ENCODE peak calls at places on chromosomes 16 and 17, in nine cellular contexts. One of them, this sample, is unnamed.

GRCh38 chr16:287981-288920 is 5.3 kb downstream of the PDIA2 start:
- DNase-seq in BE2C: no peak
- DNase-seq in activated CD8-positive, alpha-beta T cell treated with anti-CD3 and anti-CD28 coated beads for 36 hours: no peak
- DNase-seq in ascending aorta: no peak
- DNase-seq in tibial artery: no peak
- DNase-seq in fibroblast of villous mesenchyme: no peak
- DNase-seq in gastrocnemius medialis: no peak
- DNase-seq in mesothelial cell of epicardium: no peak
- DNase-seq in fibroblast of lung: no peak
- DNase-seq in this sample: no peak

GRCh38 chr16:88983157-88983556 is 6.2 kb upstream of the CBFA2T3 start:
- DNase-seq in BE2C: no peak
- DNase-seq in activated CD8-positive, alpha-beta T cell treated with anti-CD3 and anti-CD28 coated beads for 36 hours: no peak
- DNase-seq in ascending aorta: no peak
- DNase-seq in tibial artery: no peak
- DNase-seq in fibroblast of villous mesenchyme: no peak
- DNase-seq in gastrocnemius medialis: no peak
- DNase-seq in mesothelial cell of epicardium: no peak
- DNase-seq in fibroblast of lung: no peak
- DNase-seq in this sample: no peak

GRCh38 chr17:45413498-45413923 is 19.2 kb downstream of the ARHGAP27 start:
- DNase-seq in BE2C: no peak
- DNase-seq in activated CD8-positive, alpha-beta T cell treated with anti-CD3 and anti-CD28 coated beads for 36 hours: no peak
- DNase-seq in ascending aorta: no peak
- DNase-seq in tibial artery: peak
- DNase-seq in fibroblast of villous mesenchyme: no peak
- DNase-seq in gastrocnemius medialis: peak
- DNase-seq in mesothelial cell of epicardium: no peak
- DNase-seq in fibroblast of lung: no peak
- DNase-seq in this sample: peak

GRCh38 chr17:34306466-34306865 is 12.8 kb upstream of the CCL8 start:
- DNase-seq in BE2C: no peak
- DNase-seq in activated CD8-positive, alpha-beta T cell treated with anti-CD3 and anti-CD28 coated beads for 36 hours: no peak
- DNase-seq in ascending aorta: peak
- DNase-seq in tibial artery: no peak
- DNase-seq in fibroblast of villous mesenchyme: peak
- DNase-seq in gastrocnemius medialis: no peak
- DNase-seq in mesothelial cell of epicardium: no peak
- DNase-seq in fibroblast of lung: peak
- DNase-seq in this sample: no peak

GRCh38 chr16:31880322-31880979 is 6.8 kb downstream of the ZNF267 start:
- DNase-seq in BE2C: no peak
- DNase-seq in activated CD8-positive, alpha-beta T cell treated with anti-CD3 and anti-CD28 coated beads for 36 hours: peak
- DNase-seq in ascending aorta: no peak
- DNase-seq in tibial artery: no peak
- DNase-seq in fibroblast of villous mesenchyme: peak
- DNase-seq in gastrocnemius medialis: no peak
- DNase-seq in mesothelial cell of epicardium: no peak
- DNase-seq in fibroblast of lung: peak
- DNase-seq in this sample: peak

GRCh38 chr17:1414634-1415033 is 14.6 kb upstream of the YWHAE start:
- DNase-seq in BE2C: no peak
- DNase-seq in activated CD8-positive, alpha-beta T cell treated with anti-CD3 and anti-CD28 coated beads for 36 hours: no peak
- DNase-seq in ascending aorta: no peak
- DNase-seq in tibial artery: no peak
- DNase-seq in fibroblast of villous mesenchyme: no peak
- DNase-seq in gastrocnemius medialis: peak
- DNase-seq in mesothelial cell of epicardium: no peak
- DNase-seq in fibroblast of lung: no peak
- DNase-seq in this sample: no peak

GRCh38 chr17:50593321-50593720 is 32.8 kb downstream of the CACNA1G start:
- DNase-seq in BE2C: peak
- DNase-seq in activated CD8-positive, alpha-beta T cell treated with anti-CD3 and anti-CD28 coated beads for 36 hours: no peak
- DNase-seq in ascending aorta: no peak
- DNase-seq in tibial artery: no peak
- DNase-seq in fibroblast of villous mesenchyme: no peak
- DNase-seq in gastrocnemius medialis: no peak
- DNase-seq in mesothelial cell of epicardium: no peak
- DNase-seq in fibroblast of lung: no peak
- DNase-seq in this sample: no peak

GRCh38 chr16:31873556-31874353 is at the start of gene ZNF267:
- DNase-seq in BE2C: peak
- DNase-seq in activated CD8-positive, alpha-beta T cell treated with anti-CD3 and anti-CD28 coated beads for 36 hours: peak
- DNase-seq in ascending aorta: peak
- DNase-seq in tibial artery: peak
- DNase-seq in fibroblast of villous mesenchyme: peak
- DNase-seq in gastrocnemius medialis: peak
- DNase-seq in mesothelial cell of epicardium: peak
- DNase-seq in fibroblast of lung: peak
- DNase-seq in this sample: peak

GRCh38 chr17:82873521-82873920 is 33.7 kb upstream of the ZNF750 start:
- DNase-seq in BE2C: no peak
- DNase-seq in activated CD8-positive, alpha-beta T cell treated with anti-CD3 and anti-CD28 coated beads for 36 hours: no peak
- DNase-seq in ascending aorta: no peak
- DNase-seq in tibial artery: no peak
- DNase-seq in fibroblast of villous mesenchyme: no peak
- DNase-seq in gastrocnemius medialis: no peak
- DNase-seq in mesothelial cell of epicardium: no peak
- DNase-seq in fibroblast of lung: no peak
- DNase-seq in this sample: peak

GRCh38 chr16:50378417-50378816 is 9.6 kb upstream of the BRD7 start:
- DNase-seq in BE2C: no peak
- DNase-seq in activated CD8-positive, alpha-beta T cell treated with anti-CD3 and anti-CD28 coated beads for 36 hours: no peak
- DNase-seq in ascending aorta: peak
- DNase-seq in tibial artery: no peak
- DNase-seq in fibroblast of villous mesenchyme: no peak
- DNase-seq in gastrocnemius medialis: no peak
- DNase-seq in mesothelial cell of epicardium: no peak
- DNase-seq in fibroblast of lung: no peak
- DNase-seq in this sample: no peak

GRCh38 chr16:81593481-81593880 is 148.9 kb downstream of the CMIP start:
- DNase-seq in BE2C: no peak
- DNase-seq in activated CD8-positive, alpha-beta T cell treated with anti-CD3 and anti-CD28 coated beads for 36 hours: no peak
- DNase-seq in ascending aorta: no peak
- DNase-seq in tibial artery: no peak
- DNase-seq in fibroblast of villous mesenchyme: no peak
- DNase-seq in gastrocnemius medialis: no peak
- DNase-seq in mesothelial cell of epicardium: no peak
- DNase-seq in fibroblast of lung: no peak
- DNase-seq in this sample: no peak

GRCh38 chr17:30378191-30378796 is 433 bp upstream of the CPD start:
- DNase-seq in BE2C: peak
- DNase-seq in activated CD8-positive, alpha-beta T cell treated with anti-CD3 and anti-CD28 coated beads for 36 hours: peak
- DNase-seq in ascending aorta: no peak
- DNase-seq in tibial artery: no peak
- DNase-seq in fibroblast of villous mesenchyme: no peak
- DNase-seq in gastrocnemius medialis: peak
- DNase-seq in mesothelial cell of epicardium: no peak
- DNase-seq in fibroblast of lung: peak
- DNase-seq in this sample: no peak

GRCh38 chr17:82843904-82844640 is 4.2 kb upstream of the ZNF750 start:
- DNase-seq in BE2C: no peak
- DNase-seq in activated CD8-positive, alpha-beta T cell treated with anti-CD3 and anti-CD28 coated beads for 36 hours: no peak
- DNase-seq in ascending aorta: no peak
- DNase-seq in tibial artery: no peak
- DNase-seq in fibroblast of villous mesenchyme: no peak
- DNase-seq in gastrocnemius medialis: no peak
- DNase-seq in mesothelial cell of epicardium: no peak
- DNase-seq in fibroblast of lung: no peak
- DNase-seq in this sample: no peak

GRCh38 chr17:14396542-14396941 is 95.7 kb downstream of the HS3ST3B1 start:
- DNase-seq in BE2C: no peak
- DNase-seq in activated CD8-positive, alpha-beta T cell treated with anti-CD3 and anti-CD28 coated beads for 36 hours: no peak
- DNase-seq in ascending aorta: no peak
- DNase-seq in tibial artery: no peak
- DNase-seq in fibroblast of villous mesenchyme: peak
- DNase-seq in gastrocnemius medialis: no peak
- DNase-seq in mesothelial cell of epicardium: no peak
- DNase-seq in fibroblast of lung: peak
- DNase-seq in this sample: no peak

GRCh38 chr17:55746466-55746865 is 4.4 kb upstream of the PCTP start:
- DNase-seq in BE2C: no peak
- DNase-seq in activated CD8-positive, alpha-beta T cell treated with anti-CD3 and anti-CD28 coated beads for 36 hours: no peak
- DNase-seq in ascending aorta: no peak
- DNase-seq in tibial artery: no peak
- DNase-seq in fibroblast of villous mesenchyme: no peak
- DNase-seq in gastrocnemius medialis: no peak
- DNase-seq in mesothelial cell of epicardium: no peak
- DNase-seq in fibroblast of lung: no peak
- DNase-seq in this sample: no peak

GRCh38 chr17:55747209-55747608 is 3.6 kb upstream of the PCTP start:
- DNase-seq in BE2C: no peak
- DNase-seq in activated CD8-positive, alpha-beta T cell treated with anti-CD3 and anti-CD28 coated beads for 36 hours: no peak
- DNase-seq in ascending aorta: no peak
- DNase-seq in tibial artery: no peak
- DNase-seq in fibroblast of villous mesenchyme: no peak
- DNase-seq in gastrocnemius medialis: no peak
- DNase-seq in mesothelial cell of epicardium: no peak
- DNase-seq in fibroblast of lung: no peak
- DNase-seq in this sample: no peak

GRCh38 chr17:55749985-55750384 is 866 bp upstream of the PCTP start:
- DNase-seq in BE2C: no peak
- DNase-seq in activated CD8-positive, alpha-beta T cell treated with anti-CD3 and anti-CD28 coated beads for 36 hours: no peak
- DNase-seq in ascending aorta: no peak
- DNase-seq in tibial artery: no peak
- DNase-seq in fibroblast of villous mesenchyme: no peak
- DNase-seq in gastrocnemius medialis: no peak
- DNase-seq in mesothelial cell of epicardium: no peak
- DNase-seq in fibroblast of lung: no peak
- DNase-seq in this sample: no peak

GRCh38 chr17:55751720-55752250 is 934 bp downstream of the PCTP start:
- DNase-seq in BE2C: no peak
- DNase-seq in activated CD8-positive, alpha-beta T cell treated with anti-CD3 and anti-CD28 coated beads for 36 hours: no peak
- DNase-seq in ascending aorta: no peak
- DNase-seq in tibial artery: no peak
- DNase-seq in fibroblast of villous mesenchyme: no peak
- DNase-seq in gastrocnemius medialis: no peak
- DNase-seq in mesothelial cell of epicardium: no peak
- DNase-seq in fibroblast of lung: no peak
- DNase-seq in this sample: no peak

GRCh38 chr17:55750750-55751641 is at the start of gene PCTP:
- DNase-seq in BE2C: peak
- DNase-seq in activated CD8-positive, alpha-beta T cell treated with anti-CD3 and anti-CD28 coated beads for 36 hours: peak
- DNase-seq in ascending aorta: peak
- DNase-seq in tibial artery: peak
- DNase-seq in fibroblast of villous mesenchyme: peak
- DNase-seq in gastrocnemius medialis: peak
- DNase-seq in mesothelial cell of epicardium: peak
- DNase-seq in fibroblast of lung: peak
- DNase-seq in this sample: peak
- TF ChIP-seq CTCF in BE2C: peak
- TF ChIP-seq CTCF in activated CD8-positive, alpha-beta T cell treated with anti-CD3 and anti-CD28 coated beads for 36 hours: peak
- TF ChIP-seq CTCF in ascending aorta: no peak
- TF ChIP-seq CTCF in tibial artery: peak
- TF ChIP-seq CTCF in fibroblast of villous mesenchyme: peak
- TF ChIP-seq CTCF in gastrocnemius medialis: peak
- TF ChIP-seq CTCF in mesothelial cell of epicardium: peak
- TF ChIP-seq CTCF in fibroblast of lung: peak
- TF ChIP-seq CTCF in this sample: peak

GRCh38 chr16:85717393-85718152 is 28.8 kb upstream of the GINS2 start:
- DNase-seq in BE2C: peak
- DNase-seq in activated CD8-positive, alpha-beta T cell treated with anti-CD3 and anti-CD28 coated beads for 36 hours: peak
- DNase-seq in ascending aorta: peak
- DNase-seq in tibial artery: peak
- DNase-seq in fibroblast of villous mesenchyme: peak
- DNase-seq in gastrocnemius medialis: peak
- DNase-seq in mesothelial cell of epicardium: no peak
- DNase-seq in fibroblast of lung: peak
- DNase-seq in this sample: peak
- TF ChIP-seq CTCF in BE2C: peak
- TF ChIP-seq CTCF in activated CD8-positive, alpha-beta T cell treated with anti-CD3 and anti-CD28 coated beads for 36 hours: peak
- TF ChIP-seq CTCF in ascending aorta: peak
- TF ChIP-seq CTCF in tibial artery: peak
- TF ChIP-seq CTCF in fibroblast of villous mesenchyme: peak
- TF ChIP-seq CTCF in gastrocnemius medialis: peak
- TF ChIP-seq CTCF in mesothelial cell of epicardium: peak
- TF ChIP-seq CTCF in fibroblast of lung: peak
- TF ChIP-seq CTCF in this sample: peak

GRCh38 chr17:43942286-43942685 is at the start of gene PPY:
- DNase-seq in BE2C: no peak
- DNase-seq in activated CD8-positive, alpha-beta T cell treated with anti-CD3 and anti-CD28 coated beads for 36 hours: no peak
- DNase-seq in ascending aorta: no peak
- DNase-seq in tibial artery: no peak
- DNase-seq in fibroblast of villous mesenchyme: no peak
- DNase-seq in gastrocnemius medialis: no peak
- DNase-seq in mesothelial cell of epicardium: no peak
- DNase-seq in fibroblast of lung: no peak
- DNase-seq in this sample: no peak

GRCh38 chr17:43943769-43944418 is 1.6 kb upstream of the PPY start:
- DNase-seq in BE2C: peak
- DNase-seq in activated CD8-positive, alpha-beta T cell treated with anti-CD3 and anti-CD28 coated beads for 36 hours: peak
- DNase-seq in ascending aorta: peak
- DNase-seq in tibial artery: peak
- DNase-seq in fibroblast of villous mesenchyme: peak
- DNase-seq in gastrocnemius medialis: peak
- DNase-seq in mesothelial cell of epicardium: peak
- DNase-seq in fibroblast of lung: peak
- DNase-seq in this sample: peak

GRCh38 chr17:43939886-43940285 is 2.4 kb downstream of the PPY start:
- DNase-seq in BE2C: no peak
- DNase-seq in activated CD8-positive, alpha-beta T cell treated with anti-CD3 and anti-CD28 coated beads for 36 hours: no peak
- DNase-seq in ascending aorta: no peak
- DNase-seq in tibial artery: no peak
- DNase-seq in fibroblast of villous mesenchyme: no peak
- DNase-seq in gastrocnemius medialis: no peak
- DNase-seq in mesothelial cell of epicardium: no peak
- DNase-seq in fibroblast of lung: no peak
- DNase-seq in this sample: no peak

GRCh38 chr17:43938838-43939182 is 3.5 kb downstream of the PPY start:
- DNase-seq in BE2C: no peak
- DNase-seq in activated CD8-positive, alpha-beta T cell treated with anti-CD3 and anti-CD28 coated beads for 36 hours: no peak
- DNase-seq in ascending aorta: no peak
- DNase-seq in tibial artery: no peak
- DNase-seq in fibroblast of villous mesenchyme: no peak
- DNase-seq in gastrocnemius medialis: no peak
- DNase-seq in mesothelial cell of epicardium: no peak
- DNase-seq in fibroblast of lung: no peak
- DNase-seq in this sample: no peak

DNA sequence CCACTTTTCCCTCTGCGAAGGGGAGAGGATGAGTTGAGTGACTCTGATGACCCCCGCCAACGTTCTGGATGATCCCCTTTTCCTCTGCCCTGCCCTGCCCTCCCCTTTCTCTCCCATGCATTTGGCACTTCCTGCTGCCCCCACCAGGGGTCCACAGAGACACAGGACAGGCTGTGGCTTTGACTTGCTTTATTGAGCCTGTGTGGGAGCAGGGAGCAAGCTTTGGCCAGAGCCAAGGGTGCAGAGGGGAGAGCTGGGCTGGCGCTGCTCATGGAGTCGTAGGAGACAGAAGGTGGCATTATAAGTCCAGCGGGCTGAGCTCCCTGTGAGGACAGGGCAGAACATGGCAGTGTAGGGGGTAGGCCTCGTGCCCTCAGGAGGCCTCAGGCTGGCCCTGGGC is 1.6 kb downstream of the PPY start:
- DNase-seq in BE2C: peak
- DNase-seq in activated CD8-positive, alpha-beta T cell treated with anti-CD3 and anti-CD28 coated beads for 36 hours: peak
- DNase-seq in ascending aorta: no peak
- DNase-seq in tibial artery: no peak
- DNase-seq in fibroblast of villous mesenchyme: peak
- DNase-seq in gastrocnemius medialis: no peak
- DNase-seq in mesothelial cell of epicardium: no peak
- DNase-seq in fibroblast of lung: no peak
- DNase-seq in this sample: no peak
- TF ChIP-seq CTCF in BE2C: peak
- TF ChIP-seq CTCF in activated CD8-positive, alpha-beta T cell treated with anti-CD3 and anti-CD28 coated beads for 36 hours: peak
- TF ChIP-seq CTCF in ascending aorta: no peak
- TF ChIP-seq CTCF in tibial artery: no peak
- TF ChIP-seq CTCF in fibroblast of villous mesenchyme: peak
- TF ChIP-seq CTCF in gastrocnemius medialis: no peak
- TF ChIP-seq CTCF in mesothelial cell of epicardium: peak
- TF ChIP-seq CTCF in fibroblast of lung: peak
- TF ChIP-seq CTCF in this sample: peak

GRCh38 chr17:31517524-31517923 is 126.0 kb downstream of the RAB11FIP4 start:
- DNase-seq in BE2C: peak
- DNase-seq in activated CD8-positive, alpha-beta T cell treated with anti-CD3 and anti-CD28 coated beads for 36 hours: no peak
- DNase-seq in ascending aorta: no peak
- DNase-seq in tibial artery: no peak
- DNase-seq in fibroblast of villous mesenchyme: no peak
- DNase-seq in gastrocnemius medialis: no peak
- DNase-seq in mesothelial cell of epicardium: no peak
- DNase-seq in fibroblast of lung: no peak
- DNase-seq in this sample: no peak
- TF ChIP-seq CTCF in BE2C: peak
- TF ChIP-seq CTCF in activated CD8-positive, alpha-beta T cell treated with anti-CD3 and anti-CD28 coated beads for 36 hours: peak
- TF ChIP-seq CTCF in ascending aorta: no peak
- TF ChIP-seq CTCF in tibial artery: no peak
- TF ChIP-seq CTCF in fibroblast of villous mesenchyme: peak
- TF ChIP-seq CTCF in gastrocnemius medialis: no peak
- TF ChIP-seq CTCF in mesothelial cell of epicardium: no peak
- TF ChIP-seq CTCF in fibroblast of lung: peak
- TF ChIP-seq CTCF in this sample: no peak